ENCODE peak calls at places on chromosomes 7 and 10, in six cellular contexts. N is foreskin keratinocyte, P is cardiac muscle cell, R is aorta, K is SK-N-SH, O is IMR-90. E is an unnamed sample. For H3K4me1, the result is how much of the 10 kb centered on the place peaks cover.

GRCh38 chr10:124602121-124602561 is 140.5 kb downstream of the LHPP start:
- DNase-seq in O (no peak), R (peak), P (no peak), N (no peak), K (no peak), E (peak)

GRCh38 chr7:957418-958220 is 3.1 kb upstream of the ADAP1 start:
- DNase-seq in O (no peak), N (no peak), P (no peak), R (peak), K (peak), E (peak)

GRCh38 chr7:23277359-23277989 is 21.7 kb upstream of the MALSU1 start:
- DNase-seq in R (no peak), N (peak), K (peak), P (peak), O (peak), E (no peak)

GRCh38 chr7:124269774-124270173 is 236.9 kb upstream of the TMEM229A start:
- DNase-seq in P (no peak), R (no peak), N (no peak), K (peak), O (no peak), E (no peak)

GRCh38 chr7:27248911-27249723 is 6.5 kb downstream of the EVX1 start:
- DNase-seq in K (no peak), O (no peak), P (no peak), R (no peak), N (no peak), E (no peak)

GRCh38 chr7:139994356-139994755 is 68.4 kb downstream of the PARP12 start:
- DNase-seq in P (no peak), O (no peak), K (no peak), R (no peak), N (no peak), E (no peak)

GRCh38 chr7:51324206-51324884 is 7.7 kb upstream of the COBL start:
- DNase-seq in R (no peak), N (peak), P (no peak), O (no peak), K (no peak), E (peak)

GRCh38 chr10:121595806-121596667 is 2.2 kb downstream of the FGFR2 start:
- DNase-seq in R (no peak), P (peak), O (no peak), N (peak), K (no peak), E (no peak)

GRCh38 chr10:78435484-78436222 is 402.0 kb downstream of the RPS24 start:
- DNase-seq in K (peak), R (no peak), P (no peak), N (no peak), O (no peak), E (no peak)

GRCh38 chr7:34846976-34847375 is 189.0 kb downstream of the NPSR1 start:
- DNase-seq in N (peak), P (no peak), O (no peak), K (no peak), R (no peak), E (no peak)

GRCh38 chr7:75716992-75717626 is 21.6 kb downstream of the HIP1 start:
- DNase-seq in R (peak), N (peak), K (no peak), P (no peak), O (peak), E (no peak)

GRCh38 chr7:44440577-44441078 is 49.8 kb downstream of the NUDCD3 start:
- DNase-seq in P (no peak), O (no peak), R (no peak), K (no peak), N (no peak), E (no peak)

DNA sequence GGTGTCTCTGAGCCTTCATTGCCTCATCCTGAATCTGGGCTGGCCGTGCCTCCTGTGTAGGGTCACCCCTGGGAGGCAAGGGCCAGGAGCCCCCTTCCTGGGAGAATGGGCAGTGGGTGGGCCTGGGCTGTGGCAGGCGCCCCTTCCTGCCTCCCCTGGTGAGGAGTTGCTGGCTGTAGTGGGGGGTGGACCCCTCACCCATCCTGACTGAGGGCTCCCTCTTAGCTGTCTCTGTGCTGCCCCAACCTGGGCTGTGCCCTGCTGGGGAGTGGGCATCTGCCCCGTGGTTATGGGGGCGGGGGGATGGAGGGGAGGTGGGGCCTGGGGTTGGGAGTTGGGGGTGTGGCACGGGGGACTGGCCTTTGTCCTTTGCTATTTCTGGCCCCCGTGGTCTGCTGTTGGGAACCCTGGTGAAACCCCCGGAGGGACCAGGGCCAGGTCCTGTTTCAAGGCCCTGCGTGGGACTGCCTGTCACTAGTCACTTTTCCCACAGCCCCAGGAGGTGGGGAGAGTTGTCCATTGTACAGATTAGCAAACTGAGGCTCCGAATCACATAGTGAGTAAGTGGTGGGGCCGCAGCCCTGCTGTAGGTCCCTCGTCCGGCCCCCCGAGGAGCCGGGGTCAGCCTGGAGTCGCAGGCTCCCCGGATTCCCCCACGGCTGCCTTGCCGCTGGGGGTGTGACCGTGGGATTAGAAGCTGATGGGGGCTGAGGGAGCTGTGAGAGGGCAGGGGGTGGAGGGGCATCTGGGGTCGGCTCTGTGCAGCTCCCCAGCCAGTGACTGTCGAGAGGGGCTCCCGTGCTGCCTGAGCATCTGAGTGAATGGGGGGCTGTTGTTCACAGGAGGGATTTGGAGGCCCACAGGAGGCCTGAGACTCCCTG is 2.7 kb downstream of the TTYH3 start:
- DNase-seq in O (no peak), R (no peak), K (no peak), P (no peak), N (no peak), E (no peak)
- H3K4me1 ChIP-seq in O (under half), R (under half), K (half or more), P (under half), N (under half), E (under half)

DNA sequence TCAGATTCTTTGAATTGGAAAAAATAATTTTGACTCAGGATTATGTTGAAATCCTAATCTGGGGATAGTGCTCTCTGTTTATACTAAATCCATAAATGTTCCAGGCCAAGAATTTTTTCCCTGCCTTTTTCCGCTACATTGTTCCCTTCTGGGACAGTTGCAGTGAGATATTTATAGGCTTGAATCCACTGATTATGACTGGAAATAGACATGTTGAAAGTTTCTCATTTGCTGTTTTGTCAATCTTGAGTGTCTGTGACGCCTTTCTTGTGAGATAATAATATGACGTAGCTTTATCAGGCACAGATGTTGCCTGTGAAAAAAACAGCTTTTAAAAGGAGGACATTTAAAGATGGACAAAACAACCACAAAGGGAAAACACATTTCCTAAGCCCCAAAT is 155.9 kb downstream of the ARID5B start:
- DNase-seq in O (no peak), N (no peak), P (no peak), R (no peak), K (no peak), E (no peak)
- H3K4me1 ChIP-seq in O (under half), N (under half), P (under half), R (under half), K (under half), E (half or more)

GRCh38 chr10:43307306-43307705 is 40.4 kb upstream of the RASGEF1A start:
- DNase-seq in P (no peak), O (no peak), K (no peak), R (no peak), N (no peak), E (no peak)
- H3K4me1 ChIP-seq in P (under half), O (under half), K (under half), R (under half), N (under half), E (under half)

GRCh38 chr10:6726924-6727323 is 146.8 kb upstream of the PRKCQ start:
- DNase-seq in O (no peak), P (no peak), K (no peak), N (no peak), R (no peak), E (no peak)

GRCh38 chr10:6734286-6734685 is 154.2 kb upstream of the PRKCQ start:
- DNase-seq in O (no peak), R (no peak), N (no peak), K (no peak), P (no peak), E (no peak)

GRCh38 chr10:6729967-6730366 is 149.9 kb upstream of the PRKCQ start:
- DNase-seq in R (no peak), P (no peak), O (peak), N (no peak), K (no peak), E (no peak)

DNA sequence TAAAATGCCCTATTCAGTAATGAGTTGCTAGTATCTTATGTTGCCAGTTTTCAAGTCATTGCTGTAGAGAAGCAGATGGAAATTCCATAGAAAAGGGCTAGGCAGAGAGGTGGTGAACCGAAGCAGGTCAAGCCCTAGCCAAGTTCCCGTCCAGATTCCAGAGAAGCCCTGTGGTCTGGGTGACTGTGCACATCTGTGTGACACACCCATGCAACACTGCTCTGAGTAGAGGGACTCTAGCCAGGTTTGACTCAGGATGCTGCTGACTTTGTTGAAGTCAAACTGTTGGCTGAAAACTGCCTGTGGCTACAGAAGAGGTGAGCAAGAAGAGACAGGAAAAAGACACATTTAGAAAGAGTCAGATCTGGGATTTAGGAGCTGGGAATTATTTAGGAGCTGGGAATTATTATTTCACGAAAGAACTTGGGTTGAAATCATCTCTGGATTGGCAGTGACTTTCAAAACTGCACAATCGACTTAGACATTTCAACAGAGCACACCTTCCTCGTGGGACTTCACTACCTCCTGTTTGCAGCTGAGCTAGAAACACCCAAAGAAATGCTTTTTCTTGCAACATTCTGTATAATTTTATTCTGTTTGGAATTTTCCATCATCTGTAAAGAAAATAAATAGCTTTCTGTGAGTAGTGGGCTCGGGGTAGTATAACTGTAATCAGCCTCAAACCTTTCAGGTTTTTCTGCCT is 149.1 kb upstream of the PRKCQ start:
- DNase-seq in P (no peak), O (peak), K (no peak), N (peak), R (no peak), E (peak)
- H3K4me1 ChIP-seq in P (under half), O (under half), K (under half), N (under half), R (under half), E (under half)

DNA sequence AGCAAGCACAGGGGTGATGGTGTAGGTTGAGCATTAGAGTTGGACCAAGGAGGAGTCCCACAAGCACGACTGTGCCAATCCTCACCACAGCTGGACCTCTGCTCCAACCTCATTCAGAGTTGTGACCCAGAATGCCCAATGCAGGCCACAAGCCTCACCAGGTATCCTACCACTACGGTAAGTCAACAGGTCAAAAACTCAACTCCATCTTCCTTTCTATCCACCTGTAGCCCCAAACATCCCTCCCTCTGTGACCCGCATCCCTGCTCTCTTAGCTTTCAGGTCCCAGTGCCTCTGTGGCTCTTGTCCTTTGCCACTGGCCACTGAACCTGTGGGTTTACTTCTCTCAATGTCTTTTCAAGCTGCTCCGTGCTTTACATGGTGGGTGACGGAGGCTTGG is 112.8 kb downstream of the PIP4K2A start:
- DNase-seq in O (no peak), R (no peak), P (no peak), N (no peak), K (no peak), E (no peak)
- H3K4me1 ChIP-seq in O (under half), R (under half), P (under half), N (under half), K (under half), E (under half)

GRCh38 chr10:132417249-132417878 is 20.4 kb downstream of the PWWP2B start:
- DNase-seq in P (no peak), N (no peak), R (no peak), O (no peak), K (no peak), E (no peak)
- H3K4me1 ChIP-seq in P (under half), N (under half), R (under half), O (under half), K (under half), E (half or more)

DNA sequence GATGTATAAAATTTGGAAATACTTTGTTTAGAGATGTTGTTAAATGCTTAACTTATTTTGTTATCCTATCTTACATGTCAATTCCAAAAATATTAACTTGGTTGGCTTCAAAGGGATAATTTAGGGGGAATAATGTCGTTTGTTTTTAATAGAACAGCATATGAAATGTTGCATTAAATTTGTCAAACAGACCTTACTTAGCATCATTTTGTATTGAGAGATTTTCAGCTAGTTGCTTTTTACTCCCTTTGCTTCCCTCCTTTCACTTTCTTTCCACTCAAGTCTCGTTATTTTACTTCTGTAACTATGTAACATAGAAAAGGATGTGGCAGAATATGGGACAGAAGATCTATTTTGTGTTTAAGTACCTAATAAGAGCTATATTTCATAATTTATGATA is 2.6 kb downstream of the PHYHIPL start:
- DNase-seq in P (no peak), O (no peak), R (no peak), N (no peak), K (no peak), E (no peak)
- H3K4me1 ChIP-seq in P (under half), O (under half), R (under half), N (under half), K (under half), E (under half)

GRCh38 chr10:46541735-46542566 is 14.5 kb downstream of the GPRIN2 start:
- DNase-seq in K (peak), N (no peak), P (no peak), O (no peak), R (peak), E (peak)

GRCh38 chr10:46544989-46545791 is 11.3 kb downstream of the GPRIN2 start:
- DNase-seq in R (peak), N (peak), O (no peak), P (no peak), K (peak), E (peak)

GRCh38 chr10:46541017-46541661 is 15.3 kb downstream of the GPRIN2 start:
- DNase-seq in O (no peak), K (peak), N (no peak), R (peak), P (peak), E (peak)

GRCh38 chr10:46542567-46543323 is 13.7 kb downstream of the GPRIN2 start:
- DNase-seq in R (peak), P (no peak), O (no peak), K (no peak), N (no peak), E (peak)

DNA sequence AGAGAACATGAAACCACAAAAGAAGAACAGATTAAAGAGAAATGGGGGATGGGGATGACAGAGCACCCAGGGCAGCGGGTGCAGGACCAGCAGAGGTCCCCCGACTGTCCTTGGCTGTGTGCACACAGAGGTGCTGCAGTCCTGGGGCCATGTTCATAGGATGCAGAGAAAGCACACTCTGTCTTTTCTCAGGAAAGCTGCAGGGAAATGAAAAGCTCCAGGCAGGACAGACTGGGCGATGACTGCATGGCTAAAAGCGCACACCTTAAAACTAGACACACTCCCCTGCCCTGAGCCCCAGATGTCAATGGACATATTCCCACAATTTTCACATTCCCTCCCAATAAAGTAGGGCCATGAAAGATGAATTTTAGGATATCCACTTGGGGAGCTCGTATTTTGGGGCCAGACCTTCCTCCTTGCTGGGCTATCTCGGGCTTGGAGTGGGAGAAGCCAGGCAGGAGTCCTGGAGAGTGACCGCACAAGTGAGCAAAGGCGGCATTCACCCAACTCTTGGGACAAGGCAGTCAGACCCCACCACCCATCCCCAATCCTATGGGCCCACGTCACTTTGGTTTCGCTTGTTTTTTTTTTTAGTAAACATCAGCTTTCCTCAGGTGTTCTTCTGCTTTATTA is 13.0 kb downstream of the GPRIN2 start:
- DNase-seq in O (no peak), K (peak), P (no peak), R (peak), N (no peak), E (no peak)
- H3K4me1 ChIP-seq in O (under half), K (under half), P (under half), R (under half), N (under half), E (under half)

GRCh38 chr10:21758671-21759070 is 224.6 kb downstream of the MLLT10 start:
- DNase-seq in K (no peak), N (no peak), O (no peak), P (no peak), R (no peak), E (no peak)

GRCh38 chr10:21757601-21757901 is 223.5 kb downstream of the MLLT10 start:
- DNase-seq in K (peak), P (peak), R (no peak), N (no peak), O (no peak), E (no peak)

GRCh38 chr10:21760332-21760731 is 226.3 kb downstream of the MLLT10 start:
- DNase-seq in R (no peak), O (no peak), K (no peak), P (no peak), N (no peak), E (no peak)

GRCh38 chr10:21758239-21758638 is 224.2 kb downstream of the MLLT10 start:
- DNase-seq in K (no peak), R (no peak), N (no peak), O (no peak), P (no peak), E (no peak)

DNA sequence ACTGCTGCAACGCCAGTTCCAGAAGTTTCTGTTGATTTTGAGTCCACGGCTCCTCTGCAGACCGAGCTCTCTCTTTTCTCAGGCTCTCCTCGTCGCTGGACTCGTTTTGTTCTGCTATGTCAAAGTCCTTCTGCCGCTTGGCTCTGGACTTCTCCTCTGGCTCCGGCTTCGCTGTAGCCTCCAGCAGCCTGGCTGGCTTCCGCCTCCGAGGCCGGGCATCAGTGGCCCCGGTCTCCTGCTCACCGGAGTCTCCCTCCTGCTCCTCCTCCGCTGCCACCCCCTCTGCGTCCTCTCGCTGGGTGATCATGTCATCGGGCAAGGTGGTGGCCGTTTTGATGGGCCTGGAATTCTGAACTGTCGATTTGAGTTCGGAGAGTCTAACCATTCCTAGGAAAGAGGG is 225.2 kb downstream of the MLLT10 start:
- DNase-seq in R (no peak), K (no peak), N (no peak), O (no peak), P (no peak), E (no peak)
- H3K4me1 ChIP-seq in R (under half), K (under half), N (under half), O (under half), P (under half), E (under half)

E was measured in psoas muscle.